ENCODE peak calls at places on chromosome 10, in four cellular contexts. Z, X, M and D are unnamed samples.

GRCh38 chr10:96664563-96664962 is 55.8 kb downstream of the PIK3AP1 start:
- DNase-seq in M (no peak), Z (peak), X (no peak), D (no peak)

GRCh38 chr10:86665868-86666267 is 2.4 kb upstream of the LDB3 start:
- DNase-seq in M (no peak), X (peak), Z (no peak), D (no peak)

GRCh38 chr10:89921422-89921821 is 220.0 kb downstream of the KIF20B start:
- DNase-seq in M (peak), Z (peak), X (no peak), D (no peak)

GRCh38 chr10:107686095-107686494 is 521.6 kb upstream of the SORCS1 start:
- DNase-seq in X (no peak), M (no peak), Z (no peak), D (no peak)

GRCh38 chr10:70409772-70410171 is 5.8 kb downstream of the EIF4EBP2 start:
- DNase-seq in X (no peak), M (no peak), Z (no peak), D (no peak)

GRCh38 chr10:14953452-14954000 is 370 bp downstream of the DCLRE1C start:
- DNase-seq in M (peak), Z (peak), X (peak), D (peak)

GRCh38 chr10:9294865-9295264 is 1240.4 kb downstream of the GATA3 start:
- DNase-seq in X (no peak), Z (no peak), M (no peak), D (no peak)

GRCh38 chr10:14555806-14556205 is 218.9 kb downstream of the FAM107B start:
- DNase-seq in X (no peak), Z (no peak), M (no peak), D (no peak)

GRCh38 chr10:123134915-123135414 is 805 bp upstream of the HMX3 start:
- DNase-seq in X (no peak), M (no peak), Z (no peak), D (no peak)

GRCh38 chr10:22323538-22324305 is 2.8 kb downstream of the BMI1 start:
- DNase-seq in X (no peak), M (no peak), Z (no peak), D (no peak)

GRCh38 chr10:22324413-22324812 is 3.5 kb downstream of the BMI1 start:
- DNase-seq in Z (no peak), X (no peak), M (no peak), D (no peak)

GRCh38 chr10:22325272-22325947 is 4.5 kb downstream of the BMI1 start:
- DNase-seq in M (no peak), X (peak), Z (peak), D (peak)

GRCh38 chr10:22324893-22325271 is 4.0 kb downstream of the BMI1 start:
- DNase-seq in Z (no peak), X (no peak), M (no peak), D (no peak)

GRCh38 chr10:22325948-22326702 is 5.2 kb downstream of the BMI1 start:
- DNase-seq in Z (no peak), M (no peak), X (no peak), D (no peak)
- TF ChIP-seq CTCF in Z (no peak), M (peak), X (no peak), D (peak)

DNA sequence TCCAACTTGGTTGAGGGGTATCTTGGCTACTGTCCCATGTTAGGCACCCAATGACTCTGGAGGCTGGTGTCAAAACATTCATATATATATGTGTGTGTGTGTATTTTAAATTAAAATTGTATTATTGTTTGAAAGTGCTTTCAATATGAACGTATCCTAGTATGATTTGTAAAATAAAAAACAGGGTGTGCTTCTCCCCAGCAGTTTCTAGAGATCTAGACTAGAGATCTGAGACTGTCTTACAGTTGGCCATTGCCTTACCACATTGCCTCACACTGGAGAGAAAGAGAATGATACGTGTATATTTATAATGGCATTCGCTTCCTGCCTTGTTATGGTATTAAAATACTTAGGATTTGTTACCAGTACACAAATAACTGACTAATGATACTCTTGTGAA is 1.2 kb downstream of the BAG3 start:
- DNase-seq in X (no peak), Z (peak), M (no peak), D (peak)
- TF ChIP-seq CTCF in X (no peak), Z (peak), M (peak), D (peak)

DNA sequence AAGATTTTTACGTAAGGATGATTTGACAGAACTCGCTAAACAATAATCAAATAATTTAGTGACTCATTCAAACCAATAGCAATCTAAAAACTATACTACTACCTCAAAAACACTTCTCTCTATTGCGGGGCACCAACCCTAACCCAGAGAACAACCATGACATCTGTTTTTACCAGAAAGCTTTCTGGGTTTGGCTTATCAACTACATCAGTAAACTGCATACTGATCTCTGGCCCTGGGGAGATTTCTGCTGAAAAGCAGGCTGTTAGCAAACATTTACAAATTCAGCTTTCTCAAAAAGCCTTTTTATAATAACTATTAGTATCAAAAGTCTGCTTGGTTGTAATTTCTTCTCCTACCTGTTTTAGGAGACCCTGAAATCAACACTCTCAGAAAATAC is 144.5 kb upstream of the ZWINT start:
- DNase-seq in X (no peak), M (no peak), Z (no peak), D (no peak)
- TF ChIP-seq CTCF in X (no peak), M (no peak), Z (no peak), D (no peak)

DNA sequence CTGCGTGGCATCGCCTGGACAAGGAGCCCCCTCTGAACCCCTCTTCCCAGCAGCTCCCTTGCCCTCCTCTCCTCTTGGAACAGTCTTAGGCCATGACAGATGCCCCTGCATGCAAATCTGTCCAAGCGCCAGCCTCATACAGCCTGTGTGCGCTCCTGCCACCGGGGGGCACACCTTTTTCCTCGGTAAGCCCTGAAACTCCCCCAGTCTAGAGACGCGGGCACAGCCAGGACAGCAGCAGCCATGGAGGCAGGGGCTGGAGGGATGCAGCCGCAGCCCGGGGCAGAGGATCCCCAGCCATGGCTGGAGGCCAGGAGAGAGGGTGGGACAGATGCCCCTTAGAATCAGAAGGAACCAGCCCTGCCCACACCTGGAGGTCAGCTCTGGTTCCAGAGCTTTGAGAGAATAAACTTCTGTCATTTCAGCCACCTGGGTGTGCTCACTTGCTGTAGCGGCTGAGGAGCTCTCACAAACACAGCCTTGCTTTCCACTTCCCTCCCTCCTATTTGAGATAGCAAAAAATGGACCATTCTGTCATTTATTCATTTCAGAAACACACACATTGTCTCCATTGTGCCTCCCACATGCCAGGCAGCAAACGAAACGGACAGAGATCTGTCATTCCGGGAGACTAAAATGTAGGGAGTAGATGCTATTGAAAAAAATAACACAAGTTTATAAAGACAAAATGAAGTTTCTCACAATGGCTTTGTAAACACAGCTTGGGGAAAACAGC is 241.5 kb downstream of the WDR37 start:
- DNase-seq in M (no peak), X (no peak), Z (no peak), D (no peak)
- TF ChIP-seq CTCF in M (peak), X (no peak), Z (no peak), D (no peak)

GRCh38 chr10:3081383-3081981 is 14.1 kb downstream of the PFKP start:
- DNase-seq in Z (no peak), M (no peak), X (no peak), D (no peak)

GRCh38 chr10:3077940-3078630 is 10.7 kb downstream of the PFKP start:
- DNase-seq in Z (no peak), M (no peak), X (no peak), D (no peak)

GRCh38 chr10:3077506-3077905 is 10.2 kb downstream of the PFKP start:
- DNase-seq in Z (no peak), X (no peak), M (no peak), D (no peak)

GRCh38 chr10:3082290-3082689 is 14.9 kb downstream of the PFKP start:
- DNase-seq in M (no peak), Z (no peak), X (no peak), D (no peak)

DNA sequence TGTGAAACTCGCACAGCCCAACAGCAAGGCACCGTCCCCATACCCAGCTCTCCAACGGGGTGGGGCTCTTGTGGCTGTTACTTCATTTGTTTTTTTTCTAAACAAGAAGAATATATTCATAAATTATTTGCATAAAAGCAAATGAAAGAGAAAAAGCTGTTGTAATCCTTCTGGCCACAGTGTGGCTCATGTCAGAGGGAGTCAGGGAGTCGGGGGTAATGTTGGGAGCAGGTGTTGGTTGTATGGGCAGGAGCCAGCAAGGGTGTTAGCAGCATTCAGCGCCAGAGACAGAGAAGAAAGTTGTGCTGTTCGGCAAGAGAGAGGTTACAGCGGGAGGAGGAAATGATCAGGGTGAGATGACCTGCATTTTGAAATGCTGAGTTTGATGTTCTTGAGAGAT is 13.3 kb downstream of the PFKP start:
- DNase-seq in Z (no peak), M (no peak), X (no peak), D (no peak)
- TF ChIP-seq CTCF in Z (no peak), M (no peak), X (no peak), D (peak)

GRCh38 chr10:125072824-125073223 is 87.5 kb downstream of the CTBP2 start:
- DNase-seq in Z (no peak), M (no peak), X (no peak), D (no peak)
- TF ChIP-seq CTCF in Z (no peak), M (no peak), X (no peak), D (no peak)